ENCODE peak calls at places on chromosomes 6 and 20, in five cellular contexts. R, O, I, N and S are unnamed samples.

GRCh38 chr6:3593161-3593560 is 136.3 kb upstream of the SLC22A23 start:
- DNase-seq in I (no peak), N (no peak), O (no peak), R (no peak), S (no peak)

GRCh38 chr20:13220194-13220856 is 749 bp upstream of the ISM1 start:
- DNase-seq in N (peak; percentile 28), I (no peak), R (peak; percentile 53), O (no peak), S (peak; percentile 60)

GRCh38 chr20:63706852-63707557 is 771 bp downstream of the ARFRP1 start:
- DNase-seq in R (peak; percentile 49), N (peak; percentile 46), I (no peak), O (peak; percentile 61), S (peak; percentile 34)

GRCh38 chr6:128807577-128807976 is 75.4 kb upstream of the LAMA2 start:
- DNase-seq in I (no peak), R (no peak), O (no peak), N (peak; percentile 75), S (no peak)

GRCh38 chr20:4951299-4951698 is 50.0 kb downstream of the SLC23A2 start:
- DNase-seq in R (peak; percentile 38), N (peak; percentile 33), O (peak; percentile 56), I (peak; percentile 27), S (no peak)

GRCh38 chr20:52054123-52054522 is 137.5 kb downstream of the ZFP64 start:
- DNase-seq in I (no peak), N (no peak), R (no peak), O (no peak), S (no peak)

GRCh38 chr6:30500421-30501069 is 11.2 kb downstream of the HLA-E start:
- DNase-seq in O (no peak), I (no peak), N (peak; percentile 12), R (peak; percentile 42), S (no peak)

GRCh38 chr20:35756404-35756803 is 14.3 kb upstream of the RBM39 start:
- DNase-seq in O (no peak), R (no peak), I (no peak), N (no peak), S (no peak)

GRCh38 chr6:125743604-125744003 is 5.8 kb upstream of the HEY2 start:
- DNase-seq in O (no peak), I (no peak), N (no peak), R (no peak), S (no peak)

GRCh38 chr6:70592391-70593117 is 25.8 kb downstream of the SDHAF4 start:
- DNase-seq in N (no peak), I (no peak), R (no peak), O (no peak), S (no peak)

GRCh38 chr20:53631909-53632662 is 38.4 kb upstream of the ZNF217 start:
- DNase-seq in R (no peak), N (no peak), O (no peak), I (no peak), S (no peak)

GRCh38 chr6:161736796-161737292 is 463.0 kb upstream of the AGPAT4 start:
- DNase-seq in N (no peak), R (no peak), I (no peak), O (no peak), S (no peak)

GRCh38 chr20:2578430-2579192 is 42.2 kb downstream of the TMC2 start:
- DNase-seq in N (no peak), R (no peak), O (no peak), I (no peak), S (no peak)

GRCh38 chr6:47534063-47534462 is 56.5 kb downstream of the CD2AP start:
- DNase-seq in O (no peak), R (no peak), N (no peak), I (no peak), S (no peak)

GRCh38 chr20:38724603-38725457 is 544 bp downstream of the SLC32A1 start:
- DNase-seq in R (no peak), N (no peak), I (no peak), O (no peak), S (no peak)

GRCh38 chr6:37029249-37029959 is 23.9 kb downstream of the FGD2 start:
- DNase-seq in O (peak; percentile 91), R (peak; percentile 62), N (peak; percentile 46), I (no peak), S (peak; percentile 92)

GRCh38 chr20:4113996-4114603 is 98.7 kb upstream of the RNF24 start:
- DNase-seq in N (no peak), O (no peak), R (no peak), I (no peak), S (no peak)

GRCh38 chr6:12152023-12152960 is 137.9 kb upstream of the EDN1 start:
- DNase-seq in I (no peak), R (no peak), O (no peak), N (no peak), S (no peak)

GRCh38 chr6:89562114-89562815 is 76.3 kb downstream of the LYRM2 start:
- DNase-seq in R (no peak), N (no peak), O (no peak), I (no peak), S (no peak)

GRCh38 chr6:100228437-100229424 is 234.7 kb upstream of the MCHR2 start:
- DNase-seq in R (peak; percentile 40), N (peak; percentile 25), O (peak; percentile 85), I (no peak), S (peak; percentile 84)

GRCh38 chr6:96468681-96469224 is 52.9 kb upstream of the UFL1 start:
- DNase-seq in I (no peak), N (peak; percentile 53), R (no peak), O (no peak), S (no peak)

GRCh38 chr6:37056112-37056403 is 50.6 kb downstream of the FGD2 start:
- DNase-seq in R (no peak), O (no peak), N (no peak), I (no peak), S (no peak)

GRCh38 chr20:31842471-31843157 is 2.8 kb downstream of the FOXS1 start:
- DNase-seq in N (no peak), O (peak; percentile 62), R (peak; percentile 84), I (no peak), S (no peak)

GRCh38 chr6:152380351-152380767 is 256.8 kb downstream of the SYNE1 start:
- DNase-seq in R (peak; percentile 36), N (peak; percentile 68), O (no peak), I (no peak), S (no peak)

GRCh38 chr6:93248591-93248990 is 170.8 kb downstream of the EPHA7 start:
- DNase-seq in O (no peak), R (no peak), N (no peak), I (no peak), S (no peak)

DNA sequence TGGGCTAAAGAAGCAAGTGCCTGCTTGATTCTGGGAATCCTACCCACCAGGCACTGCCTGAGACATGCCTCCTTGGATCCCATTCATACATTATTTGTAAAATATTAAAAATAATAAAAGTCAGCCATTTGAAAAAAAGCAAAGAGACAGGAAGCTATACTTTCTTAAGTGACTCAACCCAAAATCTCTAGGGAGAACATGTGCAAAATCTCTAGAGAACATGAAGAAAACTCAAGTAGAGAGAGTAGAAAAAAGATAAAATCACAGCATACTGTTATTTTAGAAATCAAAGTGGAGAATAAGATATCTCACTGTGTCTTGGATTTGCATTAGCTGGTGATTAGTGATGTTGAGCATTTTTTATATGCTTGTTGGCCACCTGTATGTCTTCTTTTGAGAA is 197.2 kb upstream of the GGTLC1 start:
- DNase-seq in O (no peak), N (peak; percentile 33), R (no peak), I (no peak), S (no peak)
- H3K4me3 ChIP-seq in O (no peak overlapping the region), N (no peak overlapping the region), R (no peak overlapping the region), I (no peak overlapping the region), S (no peak overlapping the region)

DNA sequence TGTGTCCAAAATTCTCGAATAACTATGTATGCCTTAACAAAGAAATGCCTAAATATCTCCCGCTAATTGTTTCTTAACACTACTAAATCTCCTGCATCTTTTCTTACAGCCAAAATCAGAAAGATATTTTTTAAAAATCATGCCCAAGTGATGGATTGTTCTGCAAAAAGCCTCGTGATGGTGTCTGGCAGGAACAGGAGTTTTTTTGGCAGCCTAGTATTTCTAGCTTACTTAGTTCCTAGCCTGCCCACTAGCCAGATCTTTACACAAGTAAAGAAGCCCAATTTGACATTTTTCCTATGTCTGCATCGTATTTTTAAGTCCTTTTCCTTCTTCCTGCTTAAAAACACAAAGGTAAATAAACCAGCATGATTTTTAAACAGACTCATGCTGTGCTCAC is 31.5 kb downstream of the SLC2A12 start:
- DNase-seq in N (no peak), I (no peak), O (no peak), R (no peak), S (no peak)
- H3K27ac ChIP-seq in N (no peak overlapping the region), I (peak overlapping the region; percentile 75), O (no peak overlapping the region), R (no peak overlapping the region), S (no peak overlapping the region)

GRCh38 chr20:58340151-58340550 is 30.6 kb downstream of the RAB22A start:
- DNase-seq in N (no peak), R (no peak), I (no peak), O (no peak), S (no peak)
- H3K4me1 ChIP-seq in N (no peaks in the 10 kb centered on the region), R (peaks cover 9% of the 10 kb centered on the region), I (peaks cover 5% of the 10 kb centered on the region), O (peaks cover 42% of the 10 kb centered on the region), S (no peaks in the 10 kb centered on the region)

GRCh38 chr6:170086639-170087420 is 204.0 kb downstream of the DLL1 start:
- DNase-seq in R (peak; percentile 1), O (peak; percentile 28), N (no peak), I (no peak), S (peak; percentile 25)

GRCh38 chr6:170088349-170088951 is 202.4 kb downstream of the DLL1 start:
- DNase-seq in I (no peak), O (peak; percentile 36), R (no peak), N (no peak), S (peak; percentile 36)

GRCh38 chr6:170085475-170086401 is 205.1 kb downstream of the DLL1 start:
- DNase-seq in R (peak; percentile 1), O (peak; percentile 27), I (no peak), N (no peak), S (no peak)

GRCh38 chr6:170089937-170090335 is 200.9 kb downstream of the DLL1 start:
- DNase-seq in I (no peak), N (no peak), O (no peak), R (no peak), S (peak; percentile 27)

DNA sequence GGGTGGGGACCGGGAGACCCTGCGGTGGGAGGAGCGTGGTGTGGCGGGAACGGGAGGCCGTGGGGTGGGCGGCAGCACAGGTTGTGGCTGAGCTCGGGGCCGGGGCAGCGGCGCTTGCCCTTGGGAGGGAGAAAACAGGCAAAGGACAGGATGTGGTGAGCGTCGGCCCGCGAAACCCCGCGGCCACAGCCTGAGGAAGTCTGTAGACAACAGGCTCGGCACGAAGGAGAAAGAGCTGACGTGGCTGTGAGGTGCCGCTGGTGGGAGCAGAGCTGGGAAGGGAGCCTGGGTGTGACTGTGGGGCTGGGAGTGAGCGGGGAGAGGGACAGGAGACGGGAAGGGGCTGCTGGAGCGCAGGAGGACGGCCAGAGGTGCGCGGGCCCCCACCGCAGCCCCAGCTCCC is 202.9 kb downstream of the DLL1 start:
- DNase-seq in I (no peak), R (no peak), O (peak; percentile 31), N (no peak), S (peak; percentile 43)
- H3K4me3 ChIP-seq in I (peak overlapping the region; percentile 42), R (peak overlapping the region; percentile 5), O (no peak overlapping the region), N (no peak overlapping the region), S (peak overlapping the region; percentile 20)

GRCh38 chr6:15621203-15622044 is 41.4 kb downstream of the DTNBP1 start:
- DNase-seq in R (peak; percentile 34), I (no peak), O (no peak), N (peak; percentile 37), S (peak; percentile 73)
- H3K27ac ChIP-seq in R (peak overlapping the region; percentile 75), I (no peak overlapping the region), O (no peak overlapping the region), N (peak overlapping the region; percentile 83), S (peak overlapping the region; percentile 78)